ENCODE peak calls at places on chromosomes 5 and 9, in seven cellular contexts. One of them, this sample, is unnamed.

GRCh38 chr9:129258823-129259301 is 80.8 kb upstream of the IER5L start:
- DNase-seq in heart left ventricle: no peak
- DNase-seq in adrenal gland: no peak
- DNase-seq in gastrocnemius medialis: no peak
- DNase-seq in ovary: peak; percentile 71
- DNase-seq in IMR-90: no peak
- DNase-seq in vagina: no peak
- DNase-seq in this sample: peak; percentile 53

GRCh38 chr5:68285075-68285827 is 69.7 kb downstream of the PIK3R1 start:
- DNase-seq in gastrocnemius medialis: no peak
- DNase-seq in ovary: no peak
- DNase-seq in vagina: no peak
- DNase-seq in IMR-90: no peak
- DNase-seq in heart left ventricle: no peak
- DNase-seq in adrenal gland: no peak
- DNase-seq in this sample: no peak

GRCh38 chr5:26889810-26890209 is 148.6 kb downstream of the CDH9 start:
- DNase-seq in gastrocnemius medialis: no peak
- DNase-seq in IMR-90: no peak
- DNase-seq in heart left ventricle: no peak
- DNase-seq in vagina: no peak
- DNase-seq in adrenal gland: no peak
- DNase-seq in ovary: no peak
- DNase-seq in this sample: no peak

GRCh38 chr9:89179535-89179919 is 909 bp upstream of the SHC3 start:
- DNase-seq in gastrocnemius medialis: no peak
- DNase-seq in IMR-90: peak; percentile 68
- DNase-seq in heart left ventricle: no peak
- DNase-seq in ovary: no peak
- DNase-seq in vagina: no peak
- DNase-seq in adrenal gland: no peak
- DNase-seq in this sample: no peak

GRCh38 chr9:124079176-124079925 is 67.8 kb downstream of the LHX2 start:
- DNase-seq in adrenal gland: peak; percentile 56
- DNase-seq in vagina: no peak
- DNase-seq in ovary: no peak
- DNase-seq in heart left ventricle: peak; percentile 40
- DNase-seq in IMR-90: peak; percentile 66
- DNase-seq in gastrocnemius medialis: peak; percentile 46
- DNase-seq in this sample: no peak

GRCh38 chr5:143495124-143495523 is 91.6 kb upstream of the NR3C1 start:
- DNase-seq in vagina: no peak
- DNase-seq in IMR-90: peak; percentile 37
- DNase-seq in heart left ventricle: no peak
- DNase-seq in ovary: no peak
- DNase-seq in adrenal gland: no peak
- DNase-seq in gastrocnemius medialis: no peak
- DNase-seq in this sample: no peak

GRCh38 chr5:87136733-87137132 is 130.9 kb upstream of the RASA1 start:
- DNase-seq in adrenal gland: no peak
- DNase-seq in ovary: no peak
- DNase-seq in vagina: no peak
- DNase-seq in gastrocnemius medialis: no peak
- DNase-seq in IMR-90: no peak
- DNase-seq in heart left ventricle: no peak
- DNase-seq in this sample: no peak

GRCh38 chr5:56349461-56349860 is 116.3 kb upstream of the ANKRD55 start:
- DNase-seq in heart left ventricle: no peak
- DNase-seq in IMR-90: no peak
- DNase-seq in gastrocnemius medialis: no peak
- DNase-seq in ovary: no peak
- DNase-seq in vagina: no peak
- DNase-seq in adrenal gland: no peak
- DNase-seq in this sample: no peak

GRCh38 chr9:117354252-117354847 is 60.5 kb downstream of the ASTN2 start:
- DNase-seq in adrenal gland: no peak
- DNase-seq in vagina: no peak
- DNase-seq in gastrocnemius medialis: no peak
- DNase-seq in ovary: no peak
- DNase-seq in IMR-90: no peak
- DNase-seq in heart left ventricle: no peak
- DNase-seq in this sample: no peak

GRCh38 chr5:15069407-15069905 is 197.9 kb upstream of the ANKH start:
- DNase-seq in heart left ventricle: no peak
- DNase-seq in adrenal gland: no peak
- DNase-seq in gastrocnemius medialis: no peak
- DNase-seq in ovary: no peak
- DNase-seq in IMR-90: no peak
- DNase-seq in vagina: no peak
- DNase-seq in this sample: no peak

GRCh38 chr5:57675236-57675635 is 192.6 kb upstream of the ACTBL2 start:
- DNase-seq in ovary: no peak
- DNase-seq in adrenal gland: no peak
- DNase-seq in gastrocnemius medialis: no peak
- DNase-seq in vagina: no peak
- DNase-seq in heart left ventricle: no peak
- DNase-seq in IMR-90: no peak
- DNase-seq in this sample: no peak

GRCh38 chr5:31492824-31493223 is 39.1 kb downstream of the DROSHA start:
- DNase-seq in IMR-90: peak; percentile 53
- DNase-seq in vagina: no peak
- DNase-seq in gastrocnemius medialis: no peak
- DNase-seq in adrenal gland: no peak
- DNase-seq in heart left ventricle: no peak
- DNase-seq in ovary: no peak
- DNase-seq in this sample: no peak

GRCh38 chr9:84153885-84154284 is 173.3 kb downstream of the RMI1 start:
- DNase-seq in vagina: no peak
- DNase-seq in adrenal gland: no peak
- DNase-seq in gastrocnemius medialis: no peak
- DNase-seq in heart left ventricle: no peak
- DNase-seq in IMR-90: peak; percentile 71
- DNase-seq in ovary: no peak
- DNase-seq in this sample: no peak

GRCh38 chr9:116368680-116369079 is 215.1 kb downstream of the PAPPA start:
- DNase-seq in vagina: no peak
- DNase-seq in IMR-90: no peak
- DNase-seq in gastrocnemius medialis: peak; percentile 83
- DNase-seq in ovary: no peak
- DNase-seq in heart left ventricle: no peak
- DNase-seq in adrenal gland: no peak
- DNase-seq in this sample: no peak

GRCh38 chr5:1815881-1816292 is 14.7 kb downstream of the NDUFS6 start:
- DNase-seq in ovary: no peak
- DNase-seq in IMR-90: no peak
- DNase-seq in adrenal gland: no peak
- DNase-seq in heart left ventricle: no peak
- DNase-seq in gastrocnemius medialis: no peak
- DNase-seq in vagina: no peak
- DNase-seq in this sample: no peak

GRCh38 chr9:133888779-133889491 is 103.2 kb downstream of the VAV2 start:
- DNase-seq in ovary: no peak
- DNase-seq in adrenal gland: no peak
- DNase-seq in gastrocnemius medialis: no peak
- DNase-seq in heart left ventricle: no peak
- DNase-seq in IMR-90: no peak
- DNase-seq in vagina: no peak
- DNase-seq in this sample: no peak

GRCh38 chr9:113307401-113307975 is 4.3 kb upstream of the RNF183 start:
- DNase-seq in heart left ventricle: no peak
- DNase-seq in vagina: no peak
- DNase-seq in IMR-90: no peak
- DNase-seq in gastrocnemius medialis: no peak
- DNase-seq in adrenal gland: no peak
- DNase-seq in ovary: no peak
- DNase-seq in this sample: peak; percentile 45

GRCh38 chr9:137256362-137256761 is 1.2 kb downstream of the NELFB start:
- DNase-seq in heart left ventricle: no peak
- DNase-seq in ovary: no peak
- DNase-seq in IMR-90: no peak
- DNase-seq in adrenal gland: no peak
- DNase-seq in vagina: no peak
- DNase-seq in gastrocnemius medialis: no peak
- DNase-seq in this sample: no peak
- H3K4me3 ChIP-seq in heart left ventricle: peak overlapping the region; percentile 99
- H3K4me3 ChIP-seq in ovary: peak overlapping the region; percentile 71
- H3K4me3 ChIP-seq in IMR-90: peak overlapping the region; percentile 96
- H3K4me3 ChIP-seq in adrenal gland: peak overlapping the region; percentile 99
- H3K4me3 ChIP-seq in vagina: peak overlapping the region; percentile 78
- H3K4me3 ChIP-seq in gastrocnemius medialis: peak overlapping the region; percentile 96
- H3K4me3 ChIP-seq in this sample: peak overlapping the region; percentile 68

GRCh38 chr9:136944094-136944518 is 432 bp downstream of the FBXW5 start:
- DNase-seq in heart left ventricle: no peak
- DNase-seq in IMR-90: peak; percentile 55
- DNase-seq in vagina: no peak
- DNase-seq in gastrocnemius medialis: no peak
- DNase-seq in ovary: no peak
- DNase-seq in adrenal gland: no peak
- DNase-seq in this sample: no peak

GRCh38 chr9:136946228-136946892 is 1.3 kb downstream of the C8G start:
- DNase-seq in adrenal gland: no peak
- DNase-seq in vagina: no peak
- DNase-seq in ovary: peak; percentile 45
- DNase-seq in gastrocnemius medialis: no peak
- DNase-seq in heart left ventricle: no peak
- DNase-seq in IMR-90: no peak
- DNase-seq in this sample: peak; percentile 35

GRCh38 chr9:136945333-136946227 is 537 bp downstream of the C8G start:
- DNase-seq in vagina: no peak
- DNase-seq in heart left ventricle: no peak
- DNase-seq in gastrocnemius medialis: no peak
- DNase-seq in ovary: peak; percentile 58
- DNase-seq in IMR-90: no peak
- DNase-seq in adrenal gland: no peak
- DNase-seq in this sample: no peak

GRCh38 chr9:136943291-136944093 is 1.0 kb downstream of the FBXW5 start:
- DNase-seq in heart left ventricle: peak; percentile 61
- DNase-seq in ovary: no peak
- DNase-seq in IMR-90: no peak
- DNase-seq in vagina: no peak
- DNase-seq in adrenal gland: peak; percentile 71
- DNase-seq in gastrocnemius medialis: no peak
- DNase-seq in this sample: peak; percentile 40

GRCh38 chr9:136944519-136945332 is at the start of the genes C8G and FBXW5:
- DNase-seq in gastrocnemius medialis: peak; percentile 91
- DNase-seq in vagina: no peak
- DNase-seq in IMR-90: peak; percentile 89
- DNase-seq in ovary: peak; percentile 97
- DNase-seq in heart left ventricle: peak; percentile 97
- DNase-seq in adrenal gland: peak; percentile 96
- DNase-seq in this sample: peak; percentile 94
- TF ChIP-seq POLR2A in gastrocnemius medialis: peak; percentile 97
- TF ChIP-seq POLR2A in vagina: peak; percentile 54
- TF ChIP-seq POLR2A in IMR-90: no peak
- TF ChIP-seq POLR2A in ovary: peak; percentile 47
- TF ChIP-seq POLR2A in heart left ventricle: peak; percentile 59
- TF ChIP-seq POLR2A in adrenal gland: peak; percentile 82
- TF ChIP-seq POLR2A in this sample: peak; percentile 79

GRCh38 chr9:105295986-105296385 is 51.5 kb downstream of the SLC44A1 start:
- DNase-seq in vagina: no peak
- DNase-seq in gastrocnemius medialis: no peak
- DNase-seq in heart left ventricle: no peak
- DNase-seq in adrenal gland: no peak
- DNase-seq in IMR-90: no peak
- DNase-seq in ovary: no peak
- DNase-seq in this sample: peak; percentile 29

GRCh38 chr9:105297442-105298097 is 53.1 kb downstream of the SLC44A1 start:
- DNase-seq in heart left ventricle: no peak
- DNase-seq in adrenal gland: no peak
- DNase-seq in vagina: no peak
- DNase-seq in gastrocnemius medialis: no peak
- DNase-seq in ovary: no peak
- DNase-seq in IMR-90: no peak
- DNase-seq in this sample: no peak

GRCh38 chr9:105296445-105296844 is 52.0 kb downstream of the SLC44A1 start:
- DNase-seq in gastrocnemius medialis: no peak
- DNase-seq in ovary: no peak
- DNase-seq in adrenal gland: no peak
- DNase-seq in IMR-90: no peak
- DNase-seq in heart left ventricle: no peak
- DNase-seq in vagina: no peak
- DNase-seq in this sample: no peak

GRCh38 chr9:105295151-105295550 is 50.7 kb downstream of the SLC44A1 start:
- DNase-seq in IMR-90: no peak
- DNase-seq in adrenal gland: no peak
- DNase-seq in heart left ventricle: no peak
- DNase-seq in vagina: no peak
- DNase-seq in gastrocnemius medialis: no peak
- DNase-seq in ovary: no peak
- DNase-seq in this sample: no peak

GRCh38 chr9:105296889-105297288 is 52.4 kb downstream of the SLC44A1 start:
- DNase-seq in adrenal gland: no peak
- DNase-seq in ovary: no peak
- DNase-seq in heart left ventricle: no peak
- DNase-seq in vagina: no peak
- DNase-seq in gastrocnemius medialis: no peak
- DNase-seq in IMR-90: peak; percentile 90
- DNase-seq in this sample: no peak
- H3K4me1 ChIP-seq in adrenal gland: no peaks in the 10 kb centered on the region
- H3K4me1 ChIP-seq in ovary: peaks cover 7% of the 10 kb centered on the region
- H3K4me1 ChIP-seq in heart left ventricle: peaks cover 34% of the 10 kb centered on the region
- H3K4me1 ChIP-seq in vagina: peaks cover 24% of the 10 kb centered on the region
- H3K4me1 ChIP-seq in gastrocnemius medialis: no peaks in the 10 kb centered on the region
- H3K4me1 ChIP-seq in IMR-90: peaks cover 19% of the 10 kb centered on the region
- H3K4me1 ChIP-seq in this sample: peaks cover 36% of the 10 kb centered on the region

GRCh38 chr5:159854916-159855315 is 61.4 kb upstream of the ADRA1B start:
- DNase-seq in vagina: no peak
- DNase-seq in gastrocnemius medialis: no peak
- DNase-seq in adrenal gland: no peak
- DNase-seq in heart left ventricle: no peak
- DNase-seq in ovary: no peak
- DNase-seq in IMR-90: peak; percentile 34
- DNase-seq in this sample: no peak
- H3K4me3 ChIP-seq in vagina: no peak overlapping the region
- H3K4me3 ChIP-seq in gastrocnemius medialis: no peak overlapping the region
- H3K4me3 ChIP-seq in adrenal gland: no peak overlapping the region
- H3K4me3 ChIP-seq in heart left ventricle: no peak overlapping the region
- H3K4me3 ChIP-seq in ovary: no peak overlapping the region
- H3K4me3 ChIP-seq in IMR-90: no peak overlapping the region
- H3K4me3 ChIP-seq in this sample: no peak overlapping the region

GRCh38 chr9:108599571-108599970 is 256.2 kb downstream of the ACTL7B start:
- DNase-seq in gastrocnemius medialis: no peak
- DNase-seq in vagina: no peak
- DNase-seq in ovary: no peak
- DNase-seq in adrenal gland: no peak
- DNase-seq in IMR-90: no peak
- DNase-seq in heart left ventricle: no peak
- DNase-seq in this sample: no peak

GRCh38 chr9:108606408-108606807 is 249.4 kb downstream of the ACTL7B start:
- DNase-seq in gastrocnemius medialis: no peak
- DNase-seq in ovary: no peak
- DNase-seq in IMR-90: no peak
- DNase-seq in adrenal gland: no peak
- DNase-seq in vagina: no peak
- DNase-seq in heart left ventricle: no peak
- DNase-seq in this sample: no peak

GRCh38 chr9:108603141-108603540 is 252.6 kb downstream of the ACTL7B start:
- DNase-seq in gastrocnemius medialis: no peak
- DNase-seq in vagina: no peak
- DNase-seq in heart left ventricle: peak; percentile 51
- DNase-seq in IMR-90: no peak
- DNase-seq in adrenal gland: peak; percentile 57
- DNase-seq in ovary: no peak
- DNase-seq in this sample: peak; percentile 66

GRCh38 chr9:108600896-108601295 is 254.9 kb downstream of the ACTL7B start:
- DNase-seq in gastrocnemius medialis: no peak
- DNase-seq in vagina: no peak
- DNase-seq in IMR-90: no peak
- DNase-seq in adrenal gland: no peak
- DNase-seq in heart left ventricle: no peak
- DNase-seq in ovary: no peak
- DNase-seq in this sample: no peak
- TF ChIP-seq POLR2A in gastrocnemius medialis: no peak
- TF ChIP-seq POLR2A in vagina: no peak
- TF ChIP-seq POLR2A in IMR-90: no peak
- TF ChIP-seq POLR2A in adrenal gland: no peak
- TF ChIP-seq POLR2A in heart left ventricle: no peak
- TF ChIP-seq POLR2A in ovary: no peak
- TF ChIP-seq POLR2A in this sample: no peak

This sample was measured in thyroid gland.